ENCODE peak calls at places on chromosome 13, in eight cellular contexts. X, T, Q, J, C, H, N and M are unnamed samples.

GRCh38 chr13:85261757-85262346 is 537.4 kb downstream of the SLITRK6 start:
- DNase-seq in X (no peak), T (no peak), Q (no peak), J (no peak), C (no peak), H (no peak), N (no peak), M (no peak)

GRCh38 chr13:28273919-28274318 is 135.6 kb downstream of the PAN3 start:
- DNase-seq in X (no peak), T (no peak), Q (no peak), J (no peak), C (no peak), H (no peak), N (no peak), M (no peak)

GRCh38 chr13:27534976-27535370 is 84.6 kb upstream of the MTIF3 start:
- DNase-seq in X (no peak), T (no peak), Q (no peak), J (no peak), C (no peak), H (no peak), N (no peak), M (no peak)

GRCh38 chr13:99961634-99962033 is 9.9 kb downstream of the ZIC5 start:
- DNase-seq in X (no peak), T (no peak), Q (no peak), J (no peak), C (no peak), H (no peak), N (no peak), M (no peak)

GRCh38 chr13:114127473-114128347 is 4.7 kb downstream of the RASA3 start:
- DNase-seq in X (peak), T (no peak), Q (no peak), J (no peak), C (no peak), H (no peak), N (no peak), M (no peak)

GRCh38 chr13:110187501-110188161 is 119.3 kb downstream of the COL4A1 start:
- DNase-seq in X (peak), T (no peak), Q (peak), J (no peak), C (no peak), H (no peak), N (no peak), M (peak)

GRCh38 chr13:34223984-34224383 is 406.0 kb downstream of the RFC3 start:
- DNase-seq in X (no peak), T (no peak), Q (no peak), J (no peak), C (no peak), H (no peak), N (no peak), M (no peak)

GRCh38 chr13:100130092-100130491 is 41.2 kb downstream of the PCCA start:
- DNase-seq in X (peak), T (no peak), Q (no peak), J (no peak), C (no peak), H (no peak), N (no peak), M (no peak)

GRCh38 chr13:67184247-67184646 is 45.9 kb downstream of the PCDH9 start:
- DNase-seq in X (no peak), T (no peak), Q (no peak), J (no peak), C (no peak), H (no peak), N (no peak), M (no peak)

GRCh38 chr13:48563611-48564010 is 30.7 kb upstream of the RCBTB2 start:
- DNase-seq in X (peak), T (no peak), Q (no peak), J (no peak), C (no peak), H (no peak), N (no peak), M (no peak)

GRCh38 chr13:114152831-114153371 is 20.5 kb upstream of the RASA3 start:
- DNase-seq in X (no peak), T (no peak), Q (no peak), J (no peak), C (no peak), H (no peak), N (no peak), M (no peak)

GRCh38 chr13:41700790-41701310 is 243.5 kb downstream of the RGCC start:
- DNase-seq in X (peak), T (peak), Q (no peak), J (peak), C (no peak), H (no peak), N (no peak), M (no peak)

GRCh38 chr13:101747039-101747438 is 294.6 kb downstream of the ITGBL1 start:
- DNase-seq in X (no peak), T (no peak), Q (no peak), J (no peak), C (no peak), H (no peak), N (no peak), M (no peak)

GRCh38 chr13:53781941-53782340 is 753.3 kb downstream of the OLFM4 start:
- DNase-seq in X (no peak), T (no peak), Q (no peak), J (no peak), C (no peak), H (no peak), N (no peak), M (no peak)

GRCh38 chr13:29858231-29858630 is 7.8 kb upstream of the UBL3 start:
- DNase-seq in X (no peak), T (no peak), Q (no peak), J (no peak), C (no peak), H (no peak), N (no peak), M (no peak)

GRCh38 chr13:31638577-31638976 is 100.7 kb upstream of the RXFP2 start:
- DNase-seq in X (peak), T (no peak), Q (no peak), J (no peak), C (no peak), H (no peak), N (no peak), M (peak)

GRCh38 chr13:112150352-112150751 is 83.4 kb downstream of the SOX1 start:
- DNase-seq in X (no peak), T (no peak), Q (no peak), J (no peak), C (no peak), H (no peak), N (no peak), M (no peak)

GRCh38 chr13:44335463-44335862 is 38.2 kb upstream of the SERP2 start:
- DNase-seq in X (no peak), T (no peak), Q (no peak), J (no peak), C (no peak), H (no peak), N (no peak), M (no peak)

GRCh38 chr13:75175575-75175974 is 306.4 kb downstream of the TBC1D4 start:
- DNase-seq in X (peak), T (no peak), Q (no peak), J (no peak), C (no peak), H (no peak), N (no peak), M (no peak)

GRCh38 chr13:108305655-108306054 is 36.1 kb downstream of the TNFSF13B start:
- DNase-seq in X (no peak), T (no peak), Q (no peak), J (no peak), C (no peak), H (no peak), N (no peak), M (no peak)

GRCh38 chr13:95677564-95678386 is 836 bp downstream of the DNAJC3 start:
- DNase-seq in X (peak), T (no peak), Q (no peak), J (no peak), C (no peak), H (no peak), N (peak), M (no peak)

GRCh38 chr13:108220042-108220441 is 1.9 kb downstream of the ABHD13 start:
- DNase-seq in X (no peak), T (peak), Q (no peak), J (peak), C (no peak), H (no peak), N (peak), M (no peak)

GRCh38 chr13:23715762-23716235 is 145.6 kb downstream of the TNFRSF19 start:
- DNase-seq in X (peak), T (no peak), Q (no peak), J (no peak), C (peak), H (no peak), N (no peak), M (peak)

GRCh38 chr13:26695891-26696311 is 64.7 kb downstream of the GPR12 start:
- DNase-seq in X (no peak), T (no peak), Q (no peak), J (no peak), C (no peak), H (no peak), N (no peak), M (no peak)

GRCh38 chr13:111482806-111483620 is 162.6 kb downstream of the TEX29 start:
- DNase-seq in X (no peak), T (no peak), Q (no peak), J (no peak), C (no peak), H (no peak), N (no peak), M (no peak)

GRCh38 chr13:47656651-47657050 is 344.4 kb downstream of the SUCLA2 start:
- DNase-seq in X (no peak), T (no peak), Q (no peak), J (no peak), C (no peak), H (no peak), N (no peak), M (no peak)

GRCh38 chr13:72204291-72204690 is 337.3 kb upstream of the DACH1 start:
- DNase-seq in X (no peak), T (no peak), Q (no peak), J (no peak), C (no peak), H (no peak), N (no peak), M (peak)

GRCh38 chr13:53124568-53125094 is 96.0 kb downstream of the OLFM4 start:
- DNase-seq in X (no peak), T (no peak), Q (no peak), J (no peak), C (no peak), H (no peak), N (no peak), M (no peak)